ENCODE peak calls at places on chromosomes 7 and 10, in nine cellular contexts. C is heart left ventricle, F is tibial nerve, U is fibroblast of the aortic adventitia, A is GM12864, T is tibial artery, O is fibroblast of lung, I is activated B cell treated with CpG ODN at 0.5 μM for 24 hours, H is prostate gland. V is an unnamed sample.

GRCh38 chr7:28114056-28114455 is 66.5 kb downstream of the JAZF1 start:
- DNase-seq in C (no peak), F (no peak), U (no peak), A (no peak), T (no peak), O (no peak), I (no peak), H (no peak), V (no peak)

GRCh38 chr10:30784521-30784895 is 155.0 kb upstream of the LYZL2 start:
- DNase-seq in C (no peak), F (no peak), U (peak; percentile 93), A (no peak), T (no peak), O (peak; percentile 80), I (no peak), H (no peak), V (peak; percentile 87)

GRCh38 chr10:88728107-88728763 is 22.2 kb downstream of the LIPK start:
- DNase-seq in C (peak; percentile 57), F (no peak), U (no peak), A (no peak), T (no peak), O (no peak), I (no peak), H (no peak), V (no peak)

GRCh38 chr7:79933144-79933543 is 201.5 kb upstream of the GNAI1 start:
- DNase-seq in C (no peak), F (no peak), U (peak; percentile 98), A (no peak), T (no peak), O (peak; percentile 90), I (no peak), H (no peak), V (peak; percentile 73)

GRCh38 chr7:30487371-30487770 is 8.8 kb upstream of the NOD1 start:
- DNase-seq in C (no peak), F (no peak), U (no peak), A (no peak), T (no peak), O (no peak), I (no peak), H (no peak), V (no peak)

GRCh38 chr7:137734221-137734620 is 112.6 kb downstream of the DGKI start:
- DNase-seq in C (no peak), F (no peak), U (peak; percentile 55), A (no peak), T (no peak), O (no peak), I (no peak), H (no peak), V (no peak)

GRCh38 chr7:117640465-117640864 is 160.6 kb downstream of the CFTR start:
- DNase-seq in C (no peak), F (no peak), U (no peak), A (no peak), T (no peak), O (no peak), I (no peak), H (no peak), V (no peak)

GRCh38 chr10:76830218-76830617 is 807.4 kb downstream of the KCNMA1 start:
- DNase-seq in C (no peak), F (no peak), U (no peak), A (no peak), T (no peak), O (no peak), I (no peak), H (no peak), V (no peak)

GRCh38 chr7:92875719-92876118 is 39.3 kb upstream of the CDK6 start:
- DNase-seq in C (no peak), F (no peak), U (peak; percentile 10), A (no peak), T (no peak), O (no peak), I (no peak), H (no peak), V (peak; percentile 3)

GRCh38 chr10:100645609-100646008 is 99.8 kb upstream of the PAX2 start:
- DNase-seq in C (no peak), F (no peak), U (no peak), A (no peak), T (no peak), O (no peak), I (no peak), H (no peak), V (no peak)

DNA sequence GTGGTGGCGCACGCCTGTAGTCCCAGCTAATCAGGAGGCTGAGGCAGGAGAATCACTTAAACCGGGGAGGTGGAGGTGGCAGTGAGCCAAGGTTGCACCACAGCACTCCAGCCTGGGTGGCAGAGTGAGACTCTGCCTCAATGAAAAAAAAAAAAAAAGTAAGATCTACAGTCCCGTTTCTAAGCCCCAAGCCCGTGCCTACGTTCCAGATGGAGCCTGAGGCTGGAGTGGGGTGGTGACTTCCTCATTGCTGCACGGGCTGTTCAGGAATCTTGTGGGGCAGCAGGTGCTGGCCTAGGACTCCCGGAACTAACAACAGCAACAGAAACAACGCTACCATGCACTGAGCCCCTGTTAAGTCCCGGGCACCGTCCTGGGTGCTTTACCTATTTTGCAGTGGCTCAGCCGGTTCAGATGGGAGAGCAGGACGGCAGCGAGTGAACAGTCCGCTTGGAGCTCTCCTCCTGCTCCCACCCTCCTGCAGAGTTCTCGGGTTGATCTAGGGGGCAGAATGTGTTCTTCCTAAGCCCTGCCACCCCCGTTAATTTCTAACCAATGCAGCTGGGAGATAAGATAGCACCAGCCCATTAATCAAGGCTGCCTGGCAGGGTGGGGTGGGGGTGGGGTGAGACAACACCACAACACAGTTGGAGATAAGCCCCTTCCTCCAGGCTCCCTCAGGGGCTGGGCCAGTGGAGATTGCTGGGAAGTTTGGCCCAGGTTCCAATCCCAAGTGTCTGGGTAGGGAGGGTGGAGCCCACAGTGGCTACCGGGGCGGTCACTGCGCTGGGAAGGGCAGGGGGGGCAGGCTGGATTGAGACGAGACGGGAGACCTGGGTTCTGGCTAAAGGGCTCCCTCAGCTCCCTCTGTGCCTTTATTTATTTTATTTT is 17.0 kb upstream of the SFRP5 start:
- DNase-seq in C (peak; percentile 55), F (no peak), U (peak; percentile 28), A (no peak), T (no peak), O (no peak), I (no peak), H (no peak), V (no peak)
- TF ChIP-seq CTCF in C (no peak), F (no peak), U (no peak), A (no peak), T (no peak), O (no peak), I (no peak), H (no peak), V (no peak)

GRCh38 chr10:43166879-43167490 is 28.7 kb downstream of the CSGALNACT2 start:
- DNase-seq in C (no peak), F (no peak), U (no peak), A (no peak), T (no peak), O (no peak), I (no peak), H (no peak), V (no peak)

GRCh38 chr10:43166207-43166878 is 28.1 kb downstream of the CSGALNACT2 start:
- DNase-seq in C (no peak), F (no peak), U (no peak), A (no peak), T (no peak), O (no peak), I (no peak), H (no peak), V (no peak)

GRCh38 chr10:43173120-43173519 is 34.9 kb downstream of the CSGALNACT2 start:
- DNase-seq in C (no peak), F (no peak), U (no peak), A (no peak), T (no peak), O (no peak), I (no peak), H (no peak), V (no peak)

GRCh38 chr10:43172645-43173044 is 34.4 kb downstream of the CSGALNACT2 start:
- DNase-seq in C (no peak), F (no peak), U (no peak), A (no peak), T (no peak), O (no peak), I (no peak), H (no peak), V (no peak)

DNA sequence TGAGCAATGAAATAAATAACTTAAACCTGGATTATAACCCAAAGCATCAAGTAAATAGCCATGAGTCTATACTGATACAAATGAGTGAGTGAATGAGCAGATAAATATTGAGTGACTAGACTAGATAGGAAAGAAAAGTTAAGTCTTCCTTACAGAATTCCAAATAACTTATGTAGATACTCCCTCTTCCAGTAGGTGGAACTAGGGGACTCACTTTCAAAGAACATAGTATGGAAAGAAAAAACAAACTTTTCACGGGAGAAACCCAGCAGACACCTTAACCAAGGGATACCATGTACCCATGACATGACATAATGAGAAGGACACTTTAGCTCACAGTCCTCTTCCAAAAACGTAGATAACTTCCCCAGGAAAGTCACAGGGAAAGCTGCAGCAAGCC is 32.2 kb downstream of the CSGALNACT2 start:
- DNase-seq in C (no peak), F (no peak), U (peak; percentile 31), A (no peak), T (no peak), O (peak; percentile 42), I (no peak), H (no peak), V (peak; percentile 16)
- TF ChIP-seq CTCF in C (no peak), F (no peak), U (no peak), A (no peak), T (no peak), O (peak; percentile 35), I (no peak), H (no peak), V (peak; percentile 39)

GRCh38 chr10:113214331-113214730 is 264.3 kb downstream of the TCF7L2 start:
- DNase-seq in C (no peak), F (no peak), U (no peak), A (no peak), T (no peak), O (no peak), I (no peak), H (no peak), V (no peak)
- TF ChIP-seq CTCF in C (no peak), F (no peak), U (no peak), A (no peak), T (no peak), O (no peak), I (no peak), H (no peak), V (no peak)

GRCh38 chr7:77944183-77945182 is 145.9 kb downstream of the PHTF2 start:
- DNase-seq in C (no peak), F (no peak), U (no peak), A (no peak), T (no peak), O (no peak), I (no peak), H (no peak), V (no peak)

GRCh38 chr7:77935652-77936348 is 137.2 kb downstream of the PHTF2 start:
- DNase-seq in C (no peak), F (no peak), U (peak; percentile 33), A (no peak), T (no peak), O (peak; percentile 36), I (no peak), H (no peak), V (peak; percentile 6)

GRCh38 chr7:77942431-77942830 is 143.9 kb downstream of the PHTF2 start:
- DNase-seq in C (no peak), F (no peak), U (no peak), A (no peak), T (no peak), O (no peak), I (no peak), H (no peak), V (no peak)

GRCh38 chr7:77940647-77941046 is 142.1 kb downstream of the PHTF2 start:
- DNase-seq in C (no peak), F (no peak), U (peak; percentile 63), A (no peak), T (no peak), O (peak; percentile 62), I (no peak), H (peak; percentile 12), V (peak; percentile 48)
- TF ChIP-seq CTCF in C (peak; percentile 74), F (peak; percentile 39), U (peak; percentile 67), A (peak; percentile 39), T (peak; percentile 68), O (peak; percentile 80), I (no peak), H (peak; percentile 66), V (peak; percentile 75)